ENCODE peak calls at places on chromosomes 16 and 17, in four cellular contexts. One of them, this sample, is unnamed.

GRCh38 chr17:47072881-47073280 is 93.8 kb upstream of the RPRML start:
- DNase-seq in adrenal gland: no peak
- DNase-seq in dorsolateral prefrontal cortex: no peak
- DNase-seq in B cell: no peak
- DNase-seq in this sample: no peak

GRCh38 chr17:40320771-40321501 is 12.0 kb downstream of the RARA start:
- DNase-seq in adrenal gland: peak
- DNase-seq in dorsolateral prefrontal cortex: no peak
- DNase-seq in B cell: peak
- DNase-seq in this sample: peak

GRCh38 chr17:78340183-78340955 is 19.5 kb downstream of the SOCS3 start:
- DNase-seq in adrenal gland: no peak
- DNase-seq in dorsolateral prefrontal cortex: no peak
- DNase-seq in B cell: no peak
- DNase-seq in this sample: no peak

GRCh38 chr17:70168044-70168978 is 1.0 kb upstream of the KCNJ2 start:
- DNase-seq in adrenal gland: peak
- DNase-seq in dorsolateral prefrontal cortex: peak
- DNase-seq in B cell: peak
- DNase-seq in this sample: peak

GRCh38 chr17:31877911-31878702 is 19.1 kb upstream of the COPRS start:
- DNase-seq in adrenal gland: no peak
- DNase-seq in dorsolateral prefrontal cortex: no peak
- DNase-seq in B cell: no peak
- DNase-seq in this sample: peak

GRCh38 chr17:28447396-28447760 is 26.1 kb upstream of the SLC13A2 start:
- DNase-seq in adrenal gland: no peak
- DNase-seq in dorsolateral prefrontal cortex: no peak
- DNase-seq in B cell: no peak
- DNase-seq in this sample: no peak

GRCh38 chr17:43932357-43932756 is 9.9 kb downstream of the PPY start:
- DNase-seq in adrenal gland: no peak
- DNase-seq in dorsolateral prefrontal cortex: no peak
- DNase-seq in B cell: no peak
- DNase-seq in this sample: no peak

GRCh38 chr16:82631701-82632685 is 5.2 kb downstream of the CDH13 start:
- DNase-seq in adrenal gland: no peak
- DNase-seq in dorsolateral prefrontal cortex: no peak
- DNase-seq in B cell: no peak
- DNase-seq in this sample: no peak

GRCh38 chr16:47613251-47613650 is 152.1 kb downstream of the PHKB start:
- DNase-seq in adrenal gland: no peak
- DNase-seq in dorsolateral prefrontal cortex: no peak
- DNase-seq in B cell: no peak
- DNase-seq in this sample: no peak

DNA sequence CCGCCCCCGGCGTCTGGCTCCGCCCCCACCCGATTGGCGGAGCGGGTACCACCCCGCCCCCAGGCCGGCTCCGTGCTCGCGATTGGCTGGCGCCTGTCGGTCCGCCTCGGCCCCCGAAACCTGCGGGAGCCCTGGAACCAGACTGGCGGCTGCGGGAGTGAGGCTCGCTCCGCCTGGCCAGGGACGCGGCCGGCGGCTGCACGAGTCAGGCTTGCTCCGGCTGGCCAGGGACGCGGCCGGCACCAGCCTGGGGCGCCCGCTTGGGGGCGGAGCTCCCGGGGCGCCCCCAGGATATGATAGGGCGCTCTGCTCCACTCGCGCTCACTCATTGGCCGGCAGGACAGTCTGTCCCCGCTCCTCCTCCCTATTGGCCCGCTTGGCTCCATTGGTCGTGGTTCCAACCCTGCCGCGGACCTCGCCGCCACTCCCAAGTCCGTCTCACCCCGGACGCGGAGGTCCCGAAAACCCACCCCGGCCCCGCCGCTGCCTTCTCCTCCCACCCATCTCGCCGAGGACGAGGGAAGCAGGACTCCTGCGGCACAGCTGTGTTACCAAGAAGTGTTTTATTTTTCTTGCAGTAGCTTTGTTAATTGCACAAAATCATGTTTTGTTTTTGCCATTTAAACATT is 340 bp upstream of the ROGDI start:
- DNase-seq in adrenal gland: peak
- DNase-seq in dorsolateral prefrontal cortex: peak
- DNase-seq in B cell: peak
- DNase-seq in this sample: peak
- TF ChIP-seq CTCF in adrenal gland: peak
- TF ChIP-seq CTCF in dorsolateral prefrontal cortex: peak
- TF ChIP-seq CTCF in B cell: no peak
- TF ChIP-seq CTCF in this sample: no peak

GRCh38 chr17:73585583-73585982 is 58.7 kb downstream of the SDK2 start:
- DNase-seq in adrenal gland: no peak
- DNase-seq in dorsolateral prefrontal cortex: no peak
- DNase-seq in B cell: no peak
- DNase-seq in this sample: no peak
- TF ChIP-seq CTCF in adrenal gland: no peak
- TF ChIP-seq CTCF in dorsolateral prefrontal cortex: no peak
- TF ChIP-seq CTCF in B cell: peak
- TF ChIP-seq CTCF in this sample: no peak

GRCh38 chr16:9644258-9644657 is 538.0 kb downstream of the GRIN2A start:
- DNase-seq in adrenal gland: no peak
- DNase-seq in dorsolateral prefrontal cortex: no peak
- DNase-seq in B cell: no peak
- DNase-seq in this sample: no peak

GRCh38 chr16:9650284-9650683 is 531.9 kb downstream of the GRIN2A start:
- DNase-seq in adrenal gland: no peak
- DNase-seq in dorsolateral prefrontal cortex: no peak
- DNase-seq in B cell: no peak
- DNase-seq in this sample: no peak

GRCh38 chr16:9647981-9648701 is 534.1 kb downstream of the GRIN2A start:
- DNase-seq in adrenal gland: no peak
- DNase-seq in dorsolateral prefrontal cortex: no peak
- DNase-seq in B cell: no peak
- DNase-seq in this sample: peak

DNA sequence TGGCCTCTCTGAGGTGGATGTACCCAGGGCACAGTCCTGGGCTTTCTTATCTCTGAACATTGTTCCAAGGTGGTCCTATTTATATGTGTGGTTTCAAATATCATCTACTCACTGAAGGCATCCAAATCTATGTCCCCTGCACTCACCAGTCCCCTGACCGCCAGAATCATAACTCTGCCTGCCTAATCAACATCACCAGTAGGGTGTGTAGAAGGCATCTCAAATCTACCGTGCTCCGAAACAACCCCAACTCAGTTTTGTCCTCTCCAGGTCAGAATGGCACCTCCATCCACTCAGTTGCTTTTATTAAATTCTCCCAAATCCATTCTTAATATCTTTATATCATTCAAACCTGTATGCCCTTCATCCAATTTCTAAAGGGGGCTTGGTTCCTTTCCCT is 536.3 kb downstream of the GRIN2A start:
- DNase-seq in adrenal gland: no peak
- DNase-seq in dorsolateral prefrontal cortex: no peak
- DNase-seq in B cell: no peak
- DNase-seq in this sample: no peak
- TF ChIP-seq CTCF in adrenal gland: no peak
- TF ChIP-seq CTCF in dorsolateral prefrontal cortex: no peak
- TF ChIP-seq CTCF in B cell: no peak
- TF ChIP-seq CTCF in this sample: no peak

DNA sequence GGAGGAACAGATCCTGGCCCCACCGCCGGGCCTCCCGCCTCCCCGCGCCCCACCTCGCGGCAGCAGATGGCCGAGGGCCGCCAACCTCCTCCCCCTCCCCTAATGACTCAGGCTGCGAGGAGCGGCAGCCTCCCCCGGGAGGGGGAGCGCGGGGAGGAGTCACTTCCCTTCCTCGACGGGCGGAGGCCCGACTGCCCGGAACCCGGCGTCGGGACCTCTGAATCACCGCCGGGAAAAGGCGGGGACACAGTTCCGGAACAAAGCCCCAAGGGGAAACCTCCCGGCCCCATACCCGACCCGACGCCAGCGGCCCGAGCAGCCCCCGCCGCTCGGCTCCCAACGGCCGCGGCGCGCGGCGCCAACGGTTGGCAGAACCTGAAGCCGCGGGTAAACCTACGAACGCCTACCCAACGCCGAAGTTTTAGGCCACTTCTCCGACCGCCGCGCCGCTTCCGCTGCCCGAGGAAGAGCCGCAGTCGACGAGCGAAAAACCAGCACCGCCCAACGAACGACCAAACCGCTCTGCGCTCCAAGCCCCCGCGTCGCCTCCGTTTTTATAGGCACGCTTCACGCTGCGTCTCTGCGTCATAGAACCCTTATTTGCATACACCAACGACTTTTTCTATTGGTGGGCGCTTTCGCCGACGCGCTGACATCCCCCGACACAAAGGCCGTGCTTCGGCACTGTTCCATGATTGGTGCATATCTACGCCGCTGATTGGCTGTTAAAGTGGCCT is 5.2 kb upstream of the UNK start:
- DNase-seq in adrenal gland: peak
- DNase-seq in dorsolateral prefrontal cortex: peak
- DNase-seq in B cell: peak
- DNase-seq in this sample: peak
- TF ChIP-seq CTCF in adrenal gland: peak
- TF ChIP-seq CTCF in dorsolateral prefrontal cortex: no peak
- TF ChIP-seq CTCF in B cell: no peak
- TF ChIP-seq CTCF in this sample: no peak

GRCh38 chr17:73227379-73227778 is 34.3 kb downstream of the CPSF4L start:
- DNase-seq in adrenal gland: no peak
- DNase-seq in dorsolateral prefrontal cortex: no peak
- DNase-seq in B cell: no peak
- DNase-seq in this sample: no peak
- TF ChIP-seq CTCF in adrenal gland: no peak
- TF ChIP-seq CTCF in dorsolateral prefrontal cortex: no peak
- TF ChIP-seq CTCF in B cell: no peak
- TF ChIP-seq CTCF in this sample: no peak